ENCODE peak calls at places on chromosomes 12 and 14, in four cellular contexts. P is NCI-H345, J is non-pigmented ciliary epithelial cell, T is tibial nerve. W is an unnamed sample.
A peak's percentile ranks its signal among the peaks of the same experiment; 100 is the strongest.

GRCh38 chr12:25458047-25458552 is 95.0 kb downstream of the LMNTD1 start:
- DNase-seq in P (peak; percentile 9), J (peak; percentile 83), T (peak; percentile 44), W (peak; percentile 96)

GRCh38 chr12:33828326-33828725 is 194.0 kb upstream of the ALG10 start:
- DNase-seq in P (no peak), J (no peak), T (no peak), W (no peak)

GRCh38 chr12:5102261-5102789 is 58.6 kb downstream of the KCNA5 start:
- DNase-seq in P (no peak), J (no peak), T (no peak), W (peak; percentile 88)

GRCh38 chr12:52312086-52312485 is 9.1 kb downstream of the KRT83 start:
- DNase-seq in P (no peak), J (no peak), T (no peak), W (no peak)

GRCh38 chr12:115543269-115543668 is 734.2 kb downstream of the MED13L start:
- DNase-seq in P (no peak), J (no peak), T (no peak), W (no peak)

GRCh38 chr12:76878045-76878898 is 547 bp downstream of the CSRP2 start:
- DNase-seq in P (peak; percentile 66), J (no peak), T (no peak), W (peak; percentile 55)

GRCh38 chr12:55797068-55797467 is 20.5 kb downstream of the SARNP start:
- DNase-seq in P (no peak), J (no peak), T (peak; percentile 27), W (peak; percentile 41)

GRCh38 chr14:102320033-102320660 is 601 bp downstream of the ZNF839 start:
- DNase-seq in P (peak; percentile 29), J (no peak), T (peak; percentile 24), W (peak; percentile 44)

GRCh38 chr12:109714141-109714912 is 702 bp downstream of the FAM222A start:
- DNase-seq in P (peak; percentile 55), J (no peak), T (peak; percentile 31), W (peak; percentile 47)

GRCh38 chr12:93679308-93679933 is 2.2 kb downstream of the CRADD start:
- DNase-seq in P (no peak), J (no peak), T (no peak), W (no peak)

GRCh38 chr12:72010365-72010764 is 71.7 kb downstream of the TPH2 start:
- DNase-seq in P (no peak), J (no peak), T (no peak), W (peak; percentile 28)

GRCh38 chr14:49598479-49599301 is at the start of gene LRR1:
- DNase-seq in P (peak; percentile 78), J (no peak), T (peak; percentile 83), W (peak; percentile 89)

GRCh38 chr12:67442347-67442841 is 173.2 kb downstream of the CAND1 start:
- DNase-seq in P (no peak), J (no peak), T (no peak), W (no peak)

GRCh38 chr12:47234576-47235141 is 154.9 kb upstream of the AMIGO2 start:
- DNase-seq in P (no peak), J (no peak), T (no peak), W (no peak)

GRCh38 chr12:102298022-102298421 is 100.4 kb upstream of the PMCH start:
- DNase-seq in P (no peak), J (no peak), T (no peak), W (peak; percentile 73)

GRCh38 chr14:24409956-24410355 is 11.2 kb downstream of the NYNRIN start:
- DNase-seq in P (no peak), J (no peak), T (no peak), W (no peak)